ENCODE peak calls at places on chromosomes 13 and 19, in four cellular contexts. A is left colon, S is activated T-cell treated with anti-CD3 and anti-CD28 coated beads for 24 hours, J is H9. Q is an unnamed sample.

GRCh38 chr13:39461685-39462266 is 141.2 kb downstream of the LHFPL6 start:
- DNase-seq in J (no peak), S (no peak), A (no peak), Q (peak)

GRCh38 chr19:56705939-56706338 is 34.4 kb upstream of the ZNF835 start:
- DNase-seq in S (no peak), J (no peak), A (no peak), Q (no peak)

GRCh38 chr13:20144141-20144850 is 16.6 kb downstream of the GJA3 start:
- DNase-seq in A (no peak), S (no peak), J (no peak), Q (no peak)

GRCh38 chr19:535017-535835 is 3.7 kb downstream of the CDC34 start:
- DNase-seq in J (peak), A (no peak), S (no peak), Q (no peak)

GRCh38 chr13:110590577-110590976 is 24.8 kb upstream of the NAXD start:
- DNase-seq in S (no peak), A (no peak), J (no peak), Q (peak)

GRCh38 chr13:110866491-110867170 is 48.2 kb downstream of the ANKRD10 start:
- DNase-seq in S (no peak), A (no peak), J (no peak), Q (no peak)

GRCh38 chr13:31159306-31159705 is 2.4 kb downstream of the HSPH1 start:
- DNase-seq in J (no peak), A (no peak), S (no peak), Q (no peak)

GRCh38 chr19:5479958-5480357 is 24.7 kb downstream of the ZNRF4 start:
- DNase-seq in S (no peak), J (no peak), A (no peak), Q (no peak)

GRCh38 chr13:112330479-112331407 is 45.4 kb upstream of the SPACA7 start:
- DNase-seq in J (no peak), S (no peak), A (peak), Q (no peak)

GRCh38 chr13:38391341-38391740 is 41.7 kb downstream of the UFM1 start:
- DNase-seq in A (no peak), J (no peak), S (no peak), Q (no peak)

GRCh38 chr19:36136975-36137686 is 2.7 kb upstream of the CAPNS1 start:
- DNase-seq in S (no peak), A (peak), J (no peak), Q (peak)

GRCh38 chr13:42892760-42893159 is 99.3 kb downstream of the EPSTI1 start:
- DNase-seq in S (no peak), J (no peak), A (no peak), Q (no peak)

GRCh38 chr19:34963531-34964406 is at the start of gene ZNF792:
- DNase-seq in S (peak), J (peak), A (peak), Q (peak)

GRCh38 chr19:42270346-42271044 is 1.4 kb downstream of the CIC start:
- DNase-seq in S (peak), J (no peak), A (peak), Q (no peak)

GRCh38 chr19:48770223-48770622 is 14.9 kb downstream of the FGF21 start:
- DNase-seq in J (no peak), A (no peak), S (no peak), Q (no peak)

GRCh38 chr19:53101518-53101917 is 1.7 kb downstream of the ZNF160 start:
- DNase-seq in A (no peak), J (no peak), S (no peak), Q (peak)

GRCh38 chr13:109778102-109778542 is 8.3 kb downstream of the IRS2 start:
- DNase-seq in S (no peak), A (no peak), J (no peak), Q (peak)

GRCh38 chr13:110771194-110771593 is 57.7 kb downstream of the ING1 start:
- DNase-seq in A (no peak), J (no peak), S (no peak), Q (no peak)

GRCh38 chr13:24181991-24182702 is 21.6 kb downstream of the SPATA13 start:
- DNase-seq in J (no peak), A (no peak), S (no peak), Q (no peak)

GRCh38 chr13:20430296-20430695 is 95.4 kb downstream of the CRYL1 start:
- DNase-seq in J (no peak), A (no peak), S (no peak), Q (no peak)

GRCh38 chr19:47637550-47637949 is 28.6 kb downstream of the BICRA start:
- DNase-seq in J (no peak), A (no peak), S (no peak), Q (no peak)

GRCh38 chr19:1104452-1105216 is 840 bp downstream of the GPX4 start:
- DNase-seq in J (peak), S (no peak), A (peak), Q (peak)

GRCh38 chr13:80527400-80527799 is 186.5 kb upstream of the SPRY2 start:
- DNase-seq in S (no peak), J (no peak), A (no peak), Q (no peak)

GRCh38 chr19:38744298-38744681 is at the start of gene CAPN12:
- DNase-seq in S (no peak), J (no peak), A (no peak), Q (no peak)

GRCh38 chr19:656751-657559 is 6.1 kb downstream of the RNF126 start:
- DNase-seq in S (no peak), J (no peak), A (no peak), Q (no peak)

GRCh38 chr19:54207908-54208783 is 7.5 kb downstream of the RPS9 start:
- DNase-seq in A (peak), S (peak), J (no peak), Q (peak)

Q was measured in mesendoderm.